ENCODE peak calls at places on chromosomes 13 and 19, in four cellular contexts. E is activated T-cell treated with anti-CD3 and anti-CD28 coated beads for 1 hour, K is hepatic stellate cell, P is SJSA1. B is an unnamed sample.

GRCh38 chr19:10173527-10173926 is 21.2 kb downstream of the DNMT1 start:
- DNase-seq in P (peak), E (no peak), K (no peak), B (no peak)

GRCh38 chr13:65378943-65379519 is 1851.1 kb downstream of the PCDH9 start:
- DNase-seq in K (no peak), E (no peak), P (no peak), B (no peak)

GRCh38 chr19:3648037-3648905 is 21.7 kb upstream of the CACTIN start:
- DNase-seq in E (no peak), K (no peak), P (no peak), B (no peak)

GRCh38 chr13:110590577-110590976 is 24.8 kb upstream of the NAXD start:
- DNase-seq in K (no peak), P (no peak), E (no peak), B (no peak)

GRCh38 chr19:50384685-50385535 is 763 bp downstream of the POLD1 start:
- DNase-seq in E (no peak), K (peak), P (no peak), B (no peak)

GRCh38 chr13:102183509-102184182 is 218.2 kb downstream of the FGF14 start:
- DNase-seq in K (no peak), E (no peak), P (no peak), B (no peak)

GRCh38 chr13:20053016-20053415 is 94.5 kb downstream of the ZMYM2 start:
- DNase-seq in E (no peak), K (no peak), P (no peak), B (no peak)

GRCh38 chr19:34904846-34905527 is 21.7 kb upstream of the ZNF30 start:
- DNase-seq in E (no peak), P (no peak), K (no peak), B (no peak)

GRCh38 chr19:8893419-8893818 is 61.2 kb downstream of the MBD3L1 start:
- DNase-seq in P (no peak), K (no peak), E (no peak), B (no peak)

GRCh38 chr13:29131881-29132668 is 311.9 kb downstream of the MTUS2 start:
- DNase-seq in E (no peak), K (no peak), P (no peak), B (no peak)

GRCh38 chr13:111245781-111246384 is 74.6 kb upstream of the TEX29 start:
- DNase-seq in E (no peak), P (no peak), K (no peak), B (no peak)

GRCh38 chr19:18233224-18233825 is 7.1 kb upstream of the PDE4C start:
- DNase-seq in E (peak), P (peak), K (peak), B (peak)

GRCh38 chr19:51614789-51615188 is 15.4 kb downstream of the SIGLEC5 start:
- DNase-seq in P (no peak), E (no peak), K (no peak), B (no peak)

GRCh38 chr13:110057052-110057451 is 249.9 kb downstream of the COL4A1 start:
- DNase-seq in E (no peak), K (peak), P (no peak), B (no peak)

GRCh38 chr13:37011002-37011401 is 10.4 kb downstream of the EXOSC8 start:
- DNase-seq in P (no peak), E (no peak), K (no peak), B (no peak)

GRCh38 chr19:41940443-41941409 is 12.5 kb upstream of the ERFL start:
- DNase-seq in E (no peak), P (no peak), K (peak), B (no peak)

GRCh38 chr13:73677041-73677589 is 457.1 kb downstream of the KLF12 start:
- DNase-seq in P (no peak), K (no peak), E (no peak), B (no peak)

GRCh38 chr19:14550201-14550754 is 20.9 kb downstream of the TECR start:
- DNase-seq in E (no peak), K (no peak), P (no peak), B (no peak)

GRCh38 chr13:26929971-26930730 is 169.6 kb upstream of the GPR12 start:
- DNase-seq in E (peak), P (peak), K (peak), B (peak)

GRCh38 chr19:4088975-4089374 is 22.3 kb upstream of the ZBTB7A start:
- DNase-seq in P (no peak), E (peak), K (no peak), B (peak)

GRCh38 chr13:35768126-35768525 is 291.6 kb upstream of the MAB21L1 start:
- DNase-seq in P (no peak), K (no peak), E (no peak), B (no peak)